ENCODE peak calls at places on chromosome 2, in four cellular contexts. H is spleen, J is hepatic stellate cell, S is endothelial cell. C is an unnamed sample.

GRCh38 chr2:151525872-151526271 is 116.2 kb downstream of the RIF1 start:
- DNase-seq in J (no peak), S (no peak), H (peak; percentile 76), C (no peak)

GRCh38 chr2:102037681-102038080 is 45.9 kb downstream of the IL1R2 start:
- DNase-seq in H (no peak), J (peak; percentile 64), S (no peak), C (peak; percentile 61)

GRCh38 chr2:37020887-37021796 is 54.8 kb upstream of the STRN start:
- DNase-seq in H (no peak), J (no peak), S (no peak), C (no peak)

GRCh38 chr2:120883607-120884405 is 148.1 kb downstream of the GLI2 start:
- DNase-seq in S (peak; percentile 31), J (no peak), H (peak; percentile 57), C (no peak)

GRCh38 chr2:145012214-145012670 is 492.3 kb upstream of the ZEB2 start:
- DNase-seq in J (no peak), S (no peak), H (no peak), C (no peak)

GRCh38 chr2:66494708-66495107 is 59.8 kb downstream of the MEIS1 start:
- DNase-seq in S (no peak), J (no peak), H (no peak), C (peak; percentile 54)

GRCh38 chr2:149441255-149441654 is 110.9 kb downstream of the LYPD6 start:
- DNase-seq in J (no peak), H (no peak), S (no peak), C (peak; percentile 29)

GRCh38 chr2:241945803-241946202 is 76.3 kb downstream of the RTP5 start:
- DNase-seq in H (peak; percentile 39), S (no peak), J (no peak), C (no peak)